ENCODE peak calls at places on chromosome 19, in five cellular contexts. One of them, this sample, is unnamed.

GRCh38 chr19:10460714-10461046 is 40.3 kb downstream of the PDE4A start:
- DNase-seq in effector CD4-positive, alpha-beta T cell: no peak
- DNase-seq in HS-27A: no peak
- DNase-seq in stimulated activated CD4-positive, alpha-beta T cell treated with anti-CD3 and anti-CD28 coated beads, Interleukin-1b, Interleukin-23, amount 100 ng/mL, for 1 hour: no peak
- DNase-seq in cardiac muscle cell: no peak
- DNase-seq in this sample: no peak

GRCh38 chr19:33763661-33764343 is 32.9 kb upstream of the KCTD15 start:
- DNase-seq in effector CD4-positive, alpha-beta T cell: no peak
- DNase-seq in HS-27A: no peak
- DNase-seq in stimulated activated CD4-positive, alpha-beta T cell treated with anti-CD3 and anti-CD28 coated beads, Interleukin-1b, Interleukin-23, amount 100 ng/mL, for 1 hour: no peak
- DNase-seq in cardiac muscle cell: no peak
- DNase-seq in this sample: no peak

GRCh38 chr19:41860419-41861097 is 503 bp downstream of the RPS19 start:
- DNase-seq in effector CD4-positive, alpha-beta T cell: no peak
- DNase-seq in HS-27A: no peak
- DNase-seq in stimulated activated CD4-positive, alpha-beta T cell treated with anti-CD3 and anti-CD28 coated beads, Interleukin-1b, Interleukin-23, amount 100 ng/mL, for 1 hour: no peak
- DNase-seq in cardiac muscle cell: peak
- DNase-seq in this sample: no peak

GRCh38 chr19:33246729-33247440 is 21.2 kb upstream of the SLC7A10 start:
- DNase-seq in effector CD4-positive, alpha-beta T cell: no peak
- DNase-seq in HS-27A: no peak
- DNase-seq in stimulated activated CD4-positive, alpha-beta T cell treated with anti-CD3 and anti-CD28 coated beads, Interleukin-1b, Interleukin-23, amount 100 ng/mL, for 1 hour: no peak
- DNase-seq in cardiac muscle cell: no peak
- DNase-seq in this sample: no peak

GRCh38 chr19:14843169-14843568 is 5.6 kb downstream of the OR7A10 start:
- DNase-seq in effector CD4-positive, alpha-beta T cell: no peak
- DNase-seq in HS-27A: no peak
- DNase-seq in stimulated activated CD4-positive, alpha-beta T cell treated with anti-CD3 and anti-CD28 coated beads, Interleukin-1b, Interleukin-23, amount 100 ng/mL, for 1 hour: no peak
- DNase-seq in cardiac muscle cell: no peak
- DNase-seq in this sample: no peak

GRCh38 chr19:7819337-7819736 is 10.7 kb upstream of the EVI5L start:
- DNase-seq in effector CD4-positive, alpha-beta T cell: no peak
- DNase-seq in HS-27A: no peak
- DNase-seq in stimulated activated CD4-positive, alpha-beta T cell treated with anti-CD3 and anti-CD28 coated beads, Interleukin-1b, Interleukin-23, amount 100 ng/mL, for 1 hour: no peak
- DNase-seq in cardiac muscle cell: no peak
- DNase-seq in this sample: no peak

GRCh38 chr19:16197188-16197621 is 506 bp upstream of the AP1M1 start:
- DNase-seq in effector CD4-positive, alpha-beta T cell: no peak
- DNase-seq in HS-27A: peak
- DNase-seq in stimulated activated CD4-positive, alpha-beta T cell treated with anti-CD3 and anti-CD28 coated beads, Interleukin-1b, Interleukin-23, amount 100 ng/mL, for 1 hour: no peak
- DNase-seq in cardiac muscle cell: peak
- DNase-seq in this sample: no peak

GRCh38 chr19:32324631-32325215 is 20.7 kb upstream of the ZNF507 start:
- DNase-seq in effector CD4-positive, alpha-beta T cell: no peak
- DNase-seq in HS-27A: no peak
- DNase-seq in stimulated activated CD4-positive, alpha-beta T cell treated with anti-CD3 and anti-CD28 coated beads, Interleukin-1b, Interleukin-23, amount 100 ng/mL, for 1 hour: no peak
- DNase-seq in cardiac muscle cell: peak
- DNase-seq in this sample: peak

GRCh38 chr19:873084-874019 is 13.9 kb downstream of the CFD start:
- DNase-seq in effector CD4-positive, alpha-beta T cell: peak
- DNase-seq in HS-27A: no peak
- DNase-seq in stimulated activated CD4-positive, alpha-beta T cell treated with anti-CD3 and anti-CD28 coated beads, Interleukin-1b, Interleukin-23, amount 100 ng/mL, for 1 hour: peak
- DNase-seq in cardiac muscle cell: peak
- DNase-seq in this sample: peak

GRCh38 chr19:10603873-10604459 is 16.9 kb upstream of the AP1M2 start:
- DNase-seq in effector CD4-positive, alpha-beta T cell: peak
- DNase-seq in HS-27A: no peak
- DNase-seq in stimulated activated CD4-positive, alpha-beta T cell treated with anti-CD3 and anti-CD28 coated beads, Interleukin-1b, Interleukin-23, amount 100 ng/mL, for 1 hour: no peak
- DNase-seq in cardiac muscle cell: no peak
- DNase-seq in this sample: no peak

GRCh38 chr19:16626796-16627193 is 1.2 kb downstream of the MED26 start:
- DNase-seq in effector CD4-positive, alpha-beta T cell: no peak
- DNase-seq in HS-27A: no peak
- DNase-seq in stimulated activated CD4-positive, alpha-beta T cell treated with anti-CD3 and anti-CD28 coated beads, Interleukin-1b, Interleukin-23, amount 100 ng/mL, for 1 hour: no peak
- DNase-seq in cardiac muscle cell: no peak
- DNase-seq in this sample: no peak

GRCh38 chr19:43636121-43636683 is 3.4 kb downstream of the CADM4 start:
- DNase-seq in effector CD4-positive, alpha-beta T cell: no peak
- DNase-seq in HS-27A: peak
- DNase-seq in stimulated activated CD4-positive, alpha-beta T cell treated with anti-CD3 and anti-CD28 coated beads, Interleukin-1b, Interleukin-23, amount 100 ng/mL, for 1 hour: no peak
- DNase-seq in cardiac muscle cell: no peak
- DNase-seq in this sample: no peak

GRCh38 chr19:12647490-12648071 is 19.0 kb downstream of the MAN2B1 start:
- DNase-seq in effector CD4-positive, alpha-beta T cell: no peak
- DNase-seq in HS-27A: no peak
- DNase-seq in stimulated activated CD4-positive, alpha-beta T cell treated with anti-CD3 and anti-CD28 coated beads, Interleukin-1b, Interleukin-23, amount 100 ng/mL, for 1 hour: no peak
- DNase-seq in cardiac muscle cell: peak
- DNase-seq in this sample: peak

GRCh38 chr19:15986694-15987093 is 37.9 kb downstream of the OR10H4 start:
- DNase-seq in effector CD4-positive, alpha-beta T cell: no peak
- DNase-seq in HS-27A: no peak
- DNase-seq in stimulated activated CD4-positive, alpha-beta T cell treated with anti-CD3 and anti-CD28 coated beads, Interleukin-1b, Interleukin-23, amount 100 ng/mL, for 1 hour: no peak
- DNase-seq in cardiac muscle cell: no peak
- DNase-seq in this sample: no peak

GRCh38 chr19:5271145-5271544 is 69.5 kb downstream of the PTPRS start:
- DNase-seq in effector CD4-positive, alpha-beta T cell: no peak
- DNase-seq in HS-27A: no peak
- DNase-seq in stimulated activated CD4-positive, alpha-beta T cell treated with anti-CD3 and anti-CD28 coated beads, Interleukin-1b, Interleukin-23, amount 100 ng/mL, for 1 hour: no peak
- DNase-seq in cardiac muscle cell: no peak
- DNase-seq in this sample: no peak

GRCh38 chr19:41263042-41263849 is 926 bp upstream of the HNRNPUL1 start:
- DNase-seq in effector CD4-positive, alpha-beta T cell: peak
- DNase-seq in HS-27A: peak
- DNase-seq in stimulated activated CD4-positive, alpha-beta T cell treated with anti-CD3 and anti-CD28 coated beads, Interleukin-1b, Interleukin-23, amount 100 ng/mL, for 1 hour: peak
- DNase-seq in cardiac muscle cell: peak
- DNase-seq in this sample: peak

GRCh38 chr19:13652810-13653590 is 111.3 kb upstream of the MRI1 start:
- DNase-seq in effector CD4-positive, alpha-beta T cell: no peak
- DNase-seq in HS-27A: no peak
- DNase-seq in stimulated activated CD4-positive, alpha-beta T cell treated with anti-CD3 and anti-CD28 coated beads, Interleukin-1b, Interleukin-23, amount 100 ng/mL, for 1 hour: no peak
- DNase-seq in cardiac muscle cell: no peak
- DNase-seq in this sample: no peak